ENCODE peak calls at places on chromosomes 2 and 18, in ten cellular contexts. K, W, S, Q, P, H, V, L, I and C are unnamed samples.

GRCh38 chr2:230218411-230218810 is 1.4 kb downstream of the SP110 start:
- DNase-seq in K (no peak), W (no peak), S (no peak), Q (no peak), P (no peak), H (no peak), V (no peak), L (no peak), I (no peak), C (no peak)

GRCh38 chr2:203596183-203596582 is 61.1 kb upstream of the RAPH1 start:
- DNase-seq in K (no peak), W (no peak), S (no peak), Q (no peak), P (no peak), H (no peak), V (no peak), L (no peak), I (no peak), C (no peak)

GRCh38 chr2:10944799-10945198 is 33.1 kb downstream of the KCNF1 start:
- DNase-seq in K (no peak), W (no peak), S (no peak), Q (no peak), P (no peak), H (no peak), V (no peak), L (no peak), I (no peak), C (no peak)

GRCh38 chr2:40955042-40955441 is 503.2 kb upstream of the SLC8A1 start:
- DNase-seq in K (no peak), W (no peak), S (peak; percentile 1), Q (no peak), P (no peak), H (no peak), V (peak; percentile 56), L (no peak), I (no peak), C (no peak)

GRCh38 chr2:96103906-96104861 is 12.2 kb downstream of the ADRA2B start:
- DNase-seq in K (no peak), W (no peak), S (no peak), Q (no peak), P (peak; percentile 48), H (no peak), V (no peak), L (peak; percentile 7), I (no peak), C (no peak)

GRCh38 chr2:85326946-85327756 is 638 bp downstream of the TGOLN2 start:
- DNase-seq in K (peak; percentile 59), W (peak; percentile 40), S (peak; percentile 55), Q (peak; percentile 47), P (peak; percentile 80), H (no peak), V (peak; percentile 25), L (peak; percentile 55), I (peak; percentile 37), C (no peak)

GRCh38 chr2:54503192-54503591 is 47.1 kb downstream of the SPTBN1 start:
- DNase-seq in K (no peak), W (no peak), S (peak; percentile 60), Q (peak; percentile 30), P (no peak), H (no peak), V (peak; percentile 39), L (no peak), I (peak; percentile 30), C (no peak)

GRCh38 chr18:74596959-74597661 is 560 bp upstream of the ZNF407 start:
- DNase-seq in K (peak; percentile 68), W (peak; percentile 55), S (peak; percentile 71), Q (no peak), P (peak; percentile 87), H (no peak), V (no peak), L (peak; percentile 59), I (peak; percentile 30), C (peak; percentile 75)

GRCh38 chr2:112008910-112009485 is 46.1 kb upstream of the TMEM87B start:
- DNase-seq in K (no peak), W (no peak), S (no peak), Q (no peak), P (no peak), H (no peak), V (no peak), L (no peak), I (no peak), C (no peak)

GRCh38 chr18:3495691-3496090 is 45.7 kb downstream of the TGIF1 start:
- DNase-seq in K (no peak), W (no peak), S (no peak), Q (no peak), P (no peak), H (no peak), V (no peak), L (no peak), I (no peak), C (no peak)

GRCh38 chr2:96906719-96907404 is 37.0 kb upstream of the SEMA4C start:
- DNase-seq in K (no peak), W (no peak), S (no peak), Q (no peak), P (peak; percentile 87), H (no peak), V (no peak), L (peak; percentile 81), I (no peak), C (no peak)

GRCh38 chr2:222424729-222425671 is 657 bp downstream of the SGPP2 start:
- DNase-seq in K (no peak), W (peak; percentile 34), S (no peak), Q (peak; percentile 12), P (no peak), H (no peak), V (no peak), L (no peak), I (no peak), C (no peak)

GRCh38 chr2:217045725-217046475 is 186.0 kb upstream of the TNP1 start:
- DNase-seq in K (no peak), W (no peak), S (peak; percentile 22), Q (no peak), P (no peak), H (no peak), V (peak; percentile 50), L (no peak), I (no peak), C (no peak)

GRCh38 chr2:182055993-182056392 is 70.3 kb downstream of the PPP1R1C start:
- DNase-seq in K (no peak), W (no peak), S (no peak), Q (no peak), P (no peak), H (no peak), V (no peak), L (no peak), I (no peak), C (no peak)

GRCh38 chr18:13811993-13812392 is 12.0 kb upstream of the MC5R start:
- DNase-seq in K (no peak), W (no peak), S (no peak), Q (no peak), P (no peak), H (no peak), V (peak; percentile 36), L (no peak), I (no peak), C (no peak)

GRCh38 chr2:102736174-102736606 is 25.6 kb upstream of the TMEM182 start:
- DNase-seq in K (no peak), W (no peak), S (no peak), Q (peak; percentile 58), P (no peak), H (no peak), V (peak; percentile 29), L (no peak), I (peak; percentile 25), C (no peak)